ENCODE peak calls at places on chromosomes 3 and 15, in ten cellular contexts. H is NCI-H460; P is activated CD4-positive, alpha-beta T cell treated with anti-CD3 and anti-CD28 coated beads, Interleukin-2, amount 50 U/mL, for 24 hours; F is SK-MEL-5; V is stimulated activated CD8-positive, alpha-beta memory T cell treated with anti-CD3 and anti-CD28 coated beads, Interleukin-2, amount 100 ng/mL, for 48 hours; B is left ventricle myocardium superior; X is NCI-H2081; U is activated CD8-positive, alpha-beta memory T cell treated with anti-CD3 and anti-CD28 coated beads for 48 hours; O is activated T-helper 1 cell treated with Interleukin-2 at 50 U/mL for 16 hours; Q is cardiac fibroblast. W is an unnamed sample.

GRCh38 chr15:67433495-67434099 is 87.3 kb upstream of the C15orf61 start:
- DNase-seq in O (no peak), B (peak), P (no peak), X (peak), V (no peak), Q (peak), H (peak), U (no peak), F (peak), W (peak)

GRCh38 chr3:133457465-133458067 is 57.7 kb downstream of the BFSP2 start:
- DNase-seq in O (no peak), P (no peak), V (no peak), X (no peak), F (peak), Q (peak), U (no peak), H (no peak), B (no peak), W (no peak)

GRCh38 chr15:52834379-52834778 is 44.2 kb upstream of the ONECUT1 start:
- DNase-seq in Q (no peak), U (no peak), F (no peak), X (no peak), H (no peak), O (no peak), B (no peak), P (no peak), V (no peak), W (no peak)

GRCh38 chr15:68691667-68692066 is 112.9 kb downstream of the CORO2B start:
- DNase-seq in Q (no peak), H (no peak), F (peak), P (no peak), U (no peak), X (peak), B (no peak), O (no peak), V (no peak), W (no peak)

GRCh38 chr3:179957264-179957845 is 79.4 kb downstream of the PEX5L start:
- DNase-seq in O (no peak), Q (no peak), V (no peak), P (no peak), U (no peak), X (peak), B (no peak), H (no peak), F (no peak), W (no peak)

GRCh38 chr15:90225047-90225446 is 8.7 kb downstream of the CIB1 start:
- DNase-seq in O (no peak), H (no peak), V (no peak), B (no peak), P (no peak), Q (no peak), U (no peak), F (no peak), X (no peak), W (no peak)

GRCh38 chr3:110667216-110667615 is 404.4 kb upstream of the NECTIN3 start:
- DNase-seq in F (no peak), B (no peak), H (no peak), U (no peak), O (no peak), V (no peak), X (no peak), Q (no peak), P (no peak), W (no peak)

GRCh38 chr3:148757238-148757930 is 59.7 kb downstream of the AGTR1 start:
- DNase-seq in O (no peak), U (no peak), B (no peak), H (no peak), X (no peak), Q (peak), F (no peak), P (no peak), V (no peak), W (no peak)

GRCh38 chr3:58059349-58060321 is 51.4 kb downstream of the FLNB start:
- DNase-seq in F (no peak), O (no peak), U (no peak), B (no peak), V (no peak), P (no peak), X (no peak), H (no peak), Q (peak), W (peak)

GRCh38 chr3:184003187-184003967 is 14.3 kb downstream of the ABCC5 start:
- DNase-seq in P (no peak), Q (peak), X (no peak), U (no peak), V (no peak), B (no peak), O (no peak), F (no peak), H (no peak), W (no peak)